ENCODE peak calls at places on chromosomes 11 and 22, in five cellular contexts. B, R, K, Y and C are unnamed samples.
A peak's percentile ranks its signal among the peaks of the same experiment; 100 is the strongest.

GRCh38 chr11:11667056-11667455 is 45.3 kb upstream of the GALNT18 start:
- DNase-seq in K (no peak), Y (no peak), B (no peak), R (no peak), C (peak; percentile 24)

GRCh38 chr22:27258773-27259172 is 542.8 kb downstream of the MN1 start:
- DNase-seq in K (peak; percentile 16), B (no peak), R (peak; percentile 42), Y (no peak), C (no peak)

GRCh38 chr11:118641463-118642019 is 34.1 kb downstream of the PHLDB1 start:
- DNase-seq in K (no peak), R (peak; percentile 54), Y (peak; percentile 90), B (no peak), C (peak; percentile 57)

GRCh38 chr11:84660257-84660656 is 966.9 kb downstream of the DLG2 start:
- DNase-seq in R (no peak), Y (no peak), B (no peak), K (no peak), C (no peak)

GRCh38 chr11:61171907-61172306 is 10.7 kb upstream of the VPS37C start:
- DNase-seq in K (no peak), R (no peak), B (no peak), Y (no peak), C (no peak)

GRCh38 chr11:63915961-63916836 is 765 bp downstream of the RCOR2 start:
- DNase-seq in R (peak; percentile 91), K (peak; percentile 94), Y (no peak), B (no peak), C (peak; percentile 23)

GRCh38 chr22:27274770-27275449 is 526.6 kb downstream of the MN1 start:
- DNase-seq in B (no peak), R (no peak), Y (no peak), K (no peak), C (no peak)

GRCh38 chr11:16911186-16911585 is 103.0 kb downstream of the PLEKHA7 start:
- DNase-seq in K (no peak), Y (peak; percentile 81), B (no peak), R (no peak), C (no peak)

GRCh38 chr22:46102752-46103151 is 47.6 kb upstream of the PPARA start:
- DNase-seq in R (no peak), Y (no peak), B (no peak), K (no peak), C (no peak)

GRCh38 chr22:29370556-29370955 is 17.8 kb downstream of the AP1B1 start:
- DNase-seq in B (no peak), R (no peak), Y (peak; percentile 9), K (peak; percentile 60), C (no peak)

GRCh38 chr22:33105501-33105911 is 47.3 kb upstream of the SYN3 start:
- DNase-seq in R (no peak), K (no peak), B (no peak), Y (no peak), C (no peak)

GRCh38 chr11:71372693-71373657 is 75.2 kb downstream of the DHCR7 start:
- DNase-seq in Y (no peak), K (peak; percentile 42), R (no peak), B (peak; percentile 2), C (peak; percentile 61)

GRCh38 chr22:47372596-47373385 is 610.3 kb downstream of the TBC1D22A start:
- DNase-seq in B (no peak), R (no peak), K (no peak), Y (no peak), C (no peak)

GRCh38 chr22:30325065-30325720 is 1.5 kb downstream of the TBC1D10A start:
- DNase-seq in Y (no peak), K (peak; percentile 50), R (no peak), B (no peak), C (peak; percentile 67)

GRCh38 chr11:116742104-116742503 is 30.7 kb downstream of the BUD13 start:
- DNase-seq in B (no peak), R (no peak), Y (no peak), K (no peak), C (no peak)

GRCh38 chr22:44133901-44134511 is 46.7 kb upstream of the PARVG start:
- DNase-seq in R (no peak), B (no peak), Y (no peak), K (no peak), C (no peak)

GRCh38 chr11:87224486-87224885 is 186.8 kb downstream of the TMEM135 start:
- DNase-seq in K (no peak), Y (no peak), B (no peak), R (no peak), C (no peak)

GRCh38 chr22:40215266-40215665 is 37.5 kb downstream of the TNRC6B start:
- DNase-seq in B (no peak), Y (no peak), K (no peak), R (no peak), C (no peak)

GRCh38 chr11:108973402-108974119 is 308.7 kb downstream of the DDX10 start:
- DNase-seq in B (no peak), K (no peak), Y (no peak), R (no peak), C (peak; percentile 96)

GRCh38 chr11:31812392-31813241 is 1.5 kb upstream of the PAX6 start:
- DNase-seq in K (peak; percentile 94), Y (peak; percentile 42), B (no peak), R (peak; percentile 62), C (peak; percentile 42)

GRCh38 chr11:78390809-78391208 is 26.8 kb downstream of the GAB2 start:
- DNase-seq in Y (no peak), K (no peak), R (no peak), B (no peak), C (no peak)

GRCh38 chr11:92453055-92453454 is 228.4 kb downstream of the FAT3 start:
- DNase-seq in Y (no peak), K (no peak), B (no peak), R (no peak), C (peak; percentile 40)

GRCh38 chr11:107136892-107137291 is 118.6 kb upstream of the GUCY1A2 start:
- DNase-seq in Y (no peak), R (no peak), B (no peak), K (no peak), C (no peak)

GRCh38 chr11:68412593-68413475 is 47.7 kb upstream of the PPP6R3 start:
- DNase-seq in Y (no peak), K (no peak), R (no peak), B (no peak), C (no peak)

DNA sequence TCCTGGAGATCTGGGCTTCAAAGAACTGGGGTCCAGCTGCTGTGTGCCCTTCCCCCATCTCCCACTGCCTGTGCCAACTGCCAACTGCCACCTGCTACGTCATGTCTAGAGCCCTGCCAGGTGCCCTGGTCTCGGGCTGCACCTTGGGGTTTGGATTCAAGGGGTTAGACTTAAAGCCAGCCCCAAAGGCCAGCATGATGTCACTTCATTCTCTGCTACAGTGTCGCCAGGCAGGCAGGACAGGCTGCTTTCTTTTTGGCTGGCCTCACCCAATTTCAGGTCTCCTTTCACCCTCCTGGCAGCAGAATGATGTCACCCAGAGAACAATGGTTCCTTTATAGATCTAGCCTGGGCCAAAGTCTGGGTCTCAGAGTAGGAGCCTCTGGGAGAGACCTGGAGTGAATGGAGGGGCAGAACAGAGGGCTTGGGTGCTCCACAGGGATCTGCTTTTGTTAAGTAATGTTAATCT is 79.5 kb upstream of the CRYBB3 start:
- DNase-seq in B (peak; percentile 79), Y (no peak), R (no peak), K (peak; percentile 72), C (peak; percentile 77)
- TF ChIP-seq EZH2phosphoT487 in B (no peak), Y (no peak), R (no peak), K (no peak), C (no peak)

GRCh38 chr11:12801976-12802375 is 127.8 kb downstream of the TEAD1 start:
- DNase-seq in R (no peak), B (no peak), K (no peak), Y (no peak), C (peak; percentile 38)

GRCh38 chr11:12799373-12799835 is 125.2 kb downstream of the TEAD1 start:
- DNase-seq in R (no peak), B (no peak), K (no peak), Y (no peak), C (no peak)

GRCh38 chr11:12797996-12798395 is 123.8 kb downstream of the TEAD1 start:
- DNase-seq in Y (no peak), B (no peak), K (no peak), R (no peak), C (no peak)

GRCh38 chr11:12798609-12799011 is 124.4 kb downstream of the TEAD1 start:
- DNase-seq in Y (no peak), R (no peak), B (no peak), K (no peak), C (no peak)

GRCh38 chr11:12800032-12800671 is 125.9 kb downstream of the TEAD1 start:
- DNase-seq in K (no peak), Y (no peak), B (peak; percentile 74), R (peak; percentile 46), C (peak; percentile 88)
- H3K9ac ChIP-seq in K (no peak overlapping the region), Y (no peak overlapping the region), B (peak overlapping the region; percentile 64), R (peak overlapping the region; percentile 19), C (peak overlapping the region; percentile 16)

GRCh38 chr11:125393331-125393730 is 102.7 kb downstream of the FEZ1 start:
- DNase-seq in B (no peak), K (no peak), R (no peak), Y (no peak), C (no peak)
- TF ChIP-seq CTCF in B (no peak), K (peak; percentile 16), R (no peak), Y (no peak), C (peak; percentile 32)

DNA sequence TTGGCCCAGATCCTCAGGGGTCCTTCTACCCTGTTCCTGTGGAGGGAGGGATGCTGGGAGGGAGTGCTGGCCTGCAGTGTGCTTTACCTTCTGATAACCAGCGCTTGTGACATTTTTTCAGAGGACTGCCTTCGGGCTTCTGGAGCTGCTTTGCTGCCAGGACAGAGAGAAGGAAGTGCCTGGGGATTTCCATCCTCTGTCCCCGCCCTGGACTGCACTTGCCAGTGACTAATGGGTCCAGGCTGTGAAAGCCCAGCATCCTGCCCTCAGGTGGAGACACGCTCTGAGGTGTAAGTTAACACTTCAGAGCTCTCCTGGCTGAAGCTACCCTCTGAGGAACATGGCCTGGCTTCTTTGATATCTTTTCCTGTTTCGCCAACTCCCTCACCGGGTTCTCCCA is 158.7 kb upstream of the SYT13 start:
- DNase-seq in Y (no peak), B (no peak), K (no peak), R (no peak), C (peak; percentile 16)
- TF ChIP-seq EZH2phosphoT487 in Y (no peak), B (no peak), K (no peak), R (no peak), C (no peak)